ENCODE peak calls at places on chromosomes 3 and 15, in four cellular contexts. One of them, this sample, is unnamed. For H3K79me2, the result is how much of the 10 kb centered on the place peaks cover.

GRCh38 chr3:50649451-50649931 is 25.2 kb upstream of the DOCK3 start:
- DNase-seq in mesendoderm: peak
- DNase-seq in H1: no peak
- DNase-seq in H9: no peak
- DNase-seq in this sample: no peak

GRCh38 chr15:64311566-64311965 is 44.4 kb downstream of the CSNK1G1 start:
- DNase-seq in mesendoderm: no peak
- DNase-seq in H1: no peak
- DNase-seq in H9: no peak
- DNase-seq in this sample: no peak

GRCh38 chr3:11560746-11561145 is 83.0 kb downstream of the VGLL4 start:
- DNase-seq in mesendoderm: no peak
- DNase-seq in H1: no peak
- DNase-seq in H9: no peak
- DNase-seq in this sample: no peak

GRCh38 chr3:56667973-56668579 is 15.0 kb downstream of the TASOR start:
- DNase-seq in mesendoderm: peak
- DNase-seq in H1: no peak
- DNase-seq in H9: no peak
- DNase-seq in this sample: peak

GRCh38 chr3:133503409-133503808 is 70.1 kb upstream of the CDV3 start:
- DNase-seq in mesendoderm: no peak
- DNase-seq in H1: no peak
- DNase-seq in H9: no peak
- DNase-seq in this sample: no peak

GRCh38 chr3:197533396-197534347 is 22.1 kb downstream of the BDH1 start:
- DNase-seq in mesendoderm: no peak
- DNase-seq in H1: no peak
- DNase-seq in H9: no peak
- DNase-seq in this sample: no peak

GRCh38 chr3:120113128-120114116 is 19.2 kb upstream of the GSK3B start:
- DNase-seq in mesendoderm: no peak
- DNase-seq in H1: no peak
- DNase-seq in H9: no peak
- DNase-seq in this sample: no peak

GRCh38 chr3:129686941-129687340 is 80.5 kb upstream of the PLXND1 start:
- DNase-seq in mesendoderm: peak
- DNase-seq in H1: no peak
- DNase-seq in H9: no peak
- DNase-seq in this sample: no peak

GRCh38 chr15:51077565-51078153 is 17.0 kb downstream of the TNFAIP8L3 start:
- DNase-seq in mesendoderm: peak
- DNase-seq in H1: peak
- DNase-seq in H9: peak
- DNase-seq in this sample: peak

GRCh38 chr3:30495172-30496124 is 111.0 kb upstream of the TGFBR2 start:
- DNase-seq in mesendoderm: no peak
- DNase-seq in H1: no peak
- DNase-seq in H9: no peak
- DNase-seq in this sample: no peak

GRCh38 chr3:5568451-5568850 is 380.9 kb downstream of the EDEM1 start:
- DNase-seq in mesendoderm: peak
- DNase-seq in H1: no peak
- DNase-seq in H9: peak
- DNase-seq in this sample: peak

GRCh38 chr15:96053039-96054021 is 277.2 kb upstream of the NR2F2 start:
- DNase-seq in mesendoderm: peak
- DNase-seq in H1: no peak
- DNase-seq in H9: peak
- DNase-seq in this sample: peak

GRCh38 chr3:59816312-59816711 is 766.5 kb upstream of the CFAP20DC start:
- DNase-seq in mesendoderm: peak
- DNase-seq in H1: no peak
- DNase-seq in H9: no peak
- DNase-seq in this sample: no peak

GRCh38 chr15:89119489-89120478 is 31.5 kb downstream of the ABHD2 start:
- DNase-seq in mesendoderm: no peak
- DNase-seq in H1: no peak
- DNase-seq in H9: no peak
- DNase-seq in this sample: peak

GRCh38 chr3:192620300-192620699 is 107.0 kb downstream of the FGF12 start:
- DNase-seq in mesendoderm: no peak
- DNase-seq in H1: no peak
- DNase-seq in H9: no peak
- DNase-seq in this sample: no peak

GRCh38 chr3:133965033-133965570 is 64.6 kb downstream of the SLCO2A1 start:
- DNase-seq in mesendoderm: no peak
- DNase-seq in H1: no peak
- DNase-seq in H9: no peak
- DNase-seq in this sample: no peak

GRCh38 chr3:28317438-28318022 is 31.0 kb upstream of the ZCWPW2 start:
- DNase-seq in mesendoderm: peak
- DNase-seq in H1: no peak
- DNase-seq in H9: no peak
- DNase-seq in this sample: no peak

GRCh38 chr15:51681303-51681963 is at the start of gene SCG3:
- DNase-seq in mesendoderm: peak
- DNase-seq in H1: peak
- DNase-seq in H9: peak
- DNase-seq in this sample: peak

GRCh38 chr15:82970078-82970686 is 15.8 kb upstream of the RAMAC start:
- DNase-seq in mesendoderm: no peak
- DNase-seq in H1: no peak
- DNase-seq in H9: no peak
- DNase-seq in this sample: peak

DNA sequence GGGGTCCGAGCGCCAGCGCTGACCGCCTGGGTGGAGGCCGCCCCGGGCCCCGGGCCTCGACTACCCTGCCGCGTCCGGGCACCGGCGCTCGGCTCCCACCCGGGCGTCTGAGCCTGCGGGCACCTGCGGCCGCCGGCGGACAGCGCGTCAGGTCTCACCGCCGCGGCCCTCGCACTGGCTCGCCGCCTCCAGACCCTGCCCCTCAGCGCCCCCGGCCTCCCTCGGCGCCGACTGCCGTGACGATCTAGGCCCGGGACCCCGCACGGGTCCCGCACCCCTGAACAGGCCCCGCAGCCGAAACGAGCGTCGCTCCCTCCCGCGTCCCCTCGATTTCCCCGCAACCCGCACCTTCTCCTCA is 297 bp downstream of the PRC1 start:
- DNase-seq in mesendoderm: no peak
- DNase-seq in H1: no peak
- DNase-seq in H9: no peak
- DNase-seq in this sample: peak
- H2BK120ac ChIP-seq in mesendoderm: peak
- H2BK120ac ChIP-seq in H1: peak
- H2BK120ac ChIP-seq in H9: no peak
- H2BK120ac ChIP-seq in this sample: peak

GRCh38 chr3:183239046-183239445 is 14.0 kb upstream of the B3GNT5 start:
- DNase-seq in mesendoderm: no peak
- DNase-seq in H1: no peak
- DNase-seq in H9: no peak
- DNase-seq in this sample: no peak

GRCh38 chr3:183247190-183247589 is 5.9 kb upstream of the B3GNT5 start:
- DNase-seq in mesendoderm: peak
- DNase-seq in H1: no peak
- DNase-seq in H9: no peak
- DNase-seq in this sample: peak

GRCh38 chr3:183244219-183244618 is 8.8 kb upstream of the B3GNT5 start:
- DNase-seq in mesendoderm: no peak
- DNase-seq in H1: no peak
- DNase-seq in H9: no peak
- DNase-seq in this sample: no peak

GRCh38 chr3:183244981-183245476 is 8.0 kb upstream of the B3GNT5 start:
- DNase-seq in mesendoderm: peak
- DNase-seq in H1: no peak
- DNase-seq in H9: no peak
- DNase-seq in this sample: no peak

GRCh38 chr3:183242431-183242830 is 10.6 kb upstream of the B3GNT5 start:
- DNase-seq in mesendoderm: no peak
- DNase-seq in H1: no peak
- DNase-seq in H9: no peak
- DNase-seq in this sample: no peak
- H3K79me2 ChIP-seq in mesendoderm: under half
- H3K79me2 ChIP-seq in H1: under half
- H3K79me2 ChIP-seq in H9: under half
- H3K79me2 ChIP-seq in this sample: under half

GRCh38 chr3:183815951-183816475 is 9.4 kb downstream of the MAP6D1 start:
- DNase-seq in mesendoderm: no peak
- DNase-seq in H1: no peak
- DNase-seq in H9: no peak
- DNase-seq in this sample: no peak
- H3K4me2 ChIP-seq in mesendoderm: no peak
- H3K4me2 ChIP-seq in H1: no peak
- H3K4me2 ChIP-seq in H9: no peak
- H3K4me2 ChIP-seq in this sample: no peak

GRCh38 chr3:126313166-126313565 is 44.0 kb downstream of the KLF15 start:
- DNase-seq in mesendoderm: no peak
- DNase-seq in H1: no peak
- DNase-seq in H9: peak
- DNase-seq in this sample: no peak

GRCh38 chr3:126311338-126311978 is 45.8 kb downstream of the KLF15 start:
- DNase-seq in mesendoderm: no peak
- DNase-seq in H1: no peak
- DNase-seq in H9: no peak
- DNase-seq in this sample: no peak

GRCh38 chr3:126313580-126314304 is 43.5 kb downstream of the KLF15 start:
- DNase-seq in mesendoderm: no peak
- DNase-seq in H1: no peak
- DNase-seq in H9: peak
- DNase-seq in this sample: no peak

GRCh38 chr3:126310816-126311215 is 46.4 kb downstream of the KLF15 start:
- DNase-seq in mesendoderm: no peak
- DNase-seq in H1: no peak
- DNase-seq in H9: no peak
- DNase-seq in this sample: no peak

DNA sequence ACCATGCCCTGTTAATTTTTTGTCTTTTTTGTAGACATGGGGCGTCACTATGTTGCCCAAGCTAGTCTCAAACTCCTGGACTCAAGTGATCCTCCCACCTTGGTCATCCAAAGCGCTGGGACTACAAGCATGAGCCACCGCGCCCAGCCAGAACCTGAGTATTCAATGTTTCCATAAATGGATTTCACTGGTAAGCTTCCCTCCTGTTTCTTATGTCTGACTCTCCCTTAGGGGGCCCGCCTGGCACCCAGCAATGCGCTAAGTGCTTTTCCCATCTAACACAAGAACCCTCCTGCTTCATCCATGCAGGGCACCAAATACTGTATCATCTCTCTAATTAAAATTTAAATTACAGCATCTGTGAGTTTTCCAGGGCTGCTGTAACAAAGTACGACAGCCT is 44.9 kb downstream of the KLF15 start:
- DNase-seq in mesendoderm: no peak
- DNase-seq in H1: no peak
- DNase-seq in H9: no peak
- DNase-seq in this sample: no peak
- H2BK120ac ChIP-seq in mesendoderm: no peak
- H2BK120ac ChIP-seq in H1: no peak
- H2BK120ac ChIP-seq in H9: no peak
- H2BK120ac ChIP-seq in this sample: no peak

GRCh38 chr3:167736997-167737396 is 1.5 kb downstream of the SERPINI1 start:
- DNase-seq in mesendoderm: no peak
- DNase-seq in H1: no peak
- DNase-seq in H9: no peak
- DNase-seq in this sample: no peak
- H3K79me2 ChIP-seq in mesendoderm: under half
- H3K79me2 ChIP-seq in H1: half or more
- H3K79me2 ChIP-seq in H9: under half
- H3K79me2 ChIP-seq in this sample: under half

DNA sequence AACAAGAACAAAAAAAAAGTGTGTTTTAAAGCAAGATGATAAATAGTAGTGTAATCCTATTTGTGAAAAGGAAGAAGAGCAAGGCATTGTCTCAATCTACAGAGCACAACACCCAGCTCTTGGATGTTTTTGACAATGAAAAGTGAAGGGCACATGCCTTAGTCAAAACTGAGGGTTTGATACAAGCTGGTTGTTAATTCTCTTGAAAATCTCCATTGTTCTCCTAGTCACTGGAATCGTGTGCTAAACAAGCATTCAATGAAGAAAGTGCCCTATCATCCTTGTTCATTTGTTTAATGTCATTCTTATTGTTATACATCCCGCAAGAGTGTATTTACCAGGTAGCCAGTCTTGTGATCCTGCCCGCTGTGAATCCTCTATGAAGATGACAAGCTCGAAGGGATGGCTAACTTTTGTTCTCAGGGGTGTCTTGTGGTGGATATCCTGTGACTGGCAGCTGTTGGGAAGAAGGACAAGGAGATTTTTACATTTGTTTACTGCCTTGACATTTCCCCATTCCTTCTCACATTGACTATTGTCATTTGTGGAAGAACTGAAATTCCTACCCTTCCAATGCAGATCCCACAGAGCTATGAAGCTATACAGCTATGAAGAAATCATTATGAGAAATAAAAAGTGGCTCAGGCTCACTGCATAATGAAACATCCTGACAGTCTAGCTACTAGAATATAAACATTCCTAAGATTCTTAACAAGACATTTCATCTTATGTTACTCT is 175.9 kb downstream of the VGLL3 start:
- DNase-seq in mesendoderm: peak
- DNase-seq in H1: peak
- DNase-seq in H9: peak
- DNase-seq in this sample: no peak
- H3K4me2 ChIP-seq in mesendoderm: no peak
- H3K4me2 ChIP-seq in H1: peak
- H3K4me2 ChIP-seq in H9: peak
- H3K4me2 ChIP-seq in this sample: no peak

DNA sequence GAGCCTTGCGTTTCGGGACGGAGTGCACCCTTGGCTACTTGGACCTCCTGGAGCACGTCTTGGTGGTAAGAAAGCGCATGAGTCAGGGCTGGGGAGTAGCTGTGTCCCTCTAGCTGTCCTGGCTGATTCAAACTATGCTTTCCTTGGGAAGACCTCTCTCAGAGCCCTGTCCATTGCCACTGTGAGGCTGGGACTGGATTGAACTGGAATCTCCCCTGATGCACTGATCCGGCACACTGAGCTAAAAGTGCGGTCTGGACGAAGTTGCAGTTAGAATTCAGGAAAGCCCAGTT is 232.6 kb upstream of the TPM1 start:
- DNase-seq in mesendoderm: no peak
- DNase-seq in H1: no peak
- DNase-seq in H9: no peak
- DNase-seq in this sample: no peak
- H2BK120ac ChIP-seq in mesendoderm: no peak
- H2BK120ac ChIP-seq in H1: no peak
- H2BK120ac ChIP-seq in H9: no peak
- H2BK120ac ChIP-seq in this sample: peak

DNA sequence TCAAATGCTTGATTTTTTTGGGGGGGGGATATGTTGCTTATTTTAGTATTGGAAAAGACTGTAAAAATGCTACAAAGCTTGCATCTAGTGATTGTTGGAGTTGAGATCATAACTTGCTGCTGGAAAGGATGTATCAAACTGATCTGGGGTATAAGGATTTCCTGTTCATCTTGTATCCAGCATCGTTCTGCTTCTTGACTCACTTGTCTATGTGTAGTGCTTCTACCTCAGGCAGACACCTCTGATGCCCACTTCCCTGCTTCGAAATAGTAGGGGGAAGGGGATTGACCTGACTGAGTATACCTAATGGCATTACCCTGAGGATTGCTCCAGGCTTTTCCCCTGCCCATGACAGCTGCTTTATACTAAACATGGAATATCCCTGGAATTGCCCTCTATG is 42.7 kb downstream of the STT3B start:
- DNase-seq in mesendoderm: no peak
- DNase-seq in H1: no peak
- DNase-seq in H9: no peak
- DNase-seq in this sample: no peak
- H3K79me2 ChIP-seq in mesendoderm: under half
- H3K79me2 ChIP-seq in H1: half or more
- H3K79me2 ChIP-seq in H9: under half
- H3K79me2 ChIP-seq in this sample: under half

This sample was measured in trophoblast cell.